ENCODE peak calls at places on chromosomes 11 and 22, in four cellular contexts. X is H1, H is spleen, R is HCT116. Z is an unnamed sample.

GRCh38 chr11:23947883-23948282 is 549.0 kb upstream of the LUZP2 start:
- DNase-seq in X (no peak), H (no peak), R (no peak), Z (no peak)

GRCh38 chr22:43643362-43643761 is 168.7 kb downstream of the EFCAB6 start:
- DNase-seq in X (no peak), R (no peak), H (no peak), Z (no peak)

GRCh38 chr22:31922593-31922992 is 21.7 kb upstream of the YWHAH start:
- DNase-seq in H (no peak), X (no peak), R (no peak), Z (no peak)

GRCh38 chr11:32414925-32415324 is 20.4 kb downstream of the WT1 start:
- DNase-seq in H (no peak), X (no peak), R (no peak), Z (no peak)

GRCh38 chr22:36930041-36930935 is 16.9 kb downstream of the CSF2RB start:
- DNase-seq in X (no peak), R (no peak), H (no peak), Z (no peak)

GRCh38 chr11:70365536-70365912 is 32.8 kb upstream of the CTTN start:
- DNase-seq in X (no peak), R (no peak), H (no peak), Z (no peak)

GRCh38 chr11:8102965-8103364 is 22.0 kb downstream of the TUB start:
- DNase-seq in H (peak), R (no peak), X (no peak), Z (no peak)

GRCh38 chr11:70584786-70585545 is 186.6 kb downstream of the CTTN start:
- DNase-seq in X (no peak), R (no peak), H (peak), Z (no peak)

GRCh38 chr11:91749231-91749630 is 475.4 kb upstream of the FAT3 start:
- DNase-seq in H (no peak), X (no peak), R (no peak), Z (no peak)

GRCh38 chr11:34234086-34234740 is 123.6 kb downstream of the ABTB2 start:
- DNase-seq in H (no peak), R (peak), X (peak), Z (no peak)

GRCh38 chr11:31509017-31509411 is 408 bp downstream of the IMMP1L start:
- DNase-seq in X (no peak), R (no peak), H (no peak), Z (no peak)

DNA sequence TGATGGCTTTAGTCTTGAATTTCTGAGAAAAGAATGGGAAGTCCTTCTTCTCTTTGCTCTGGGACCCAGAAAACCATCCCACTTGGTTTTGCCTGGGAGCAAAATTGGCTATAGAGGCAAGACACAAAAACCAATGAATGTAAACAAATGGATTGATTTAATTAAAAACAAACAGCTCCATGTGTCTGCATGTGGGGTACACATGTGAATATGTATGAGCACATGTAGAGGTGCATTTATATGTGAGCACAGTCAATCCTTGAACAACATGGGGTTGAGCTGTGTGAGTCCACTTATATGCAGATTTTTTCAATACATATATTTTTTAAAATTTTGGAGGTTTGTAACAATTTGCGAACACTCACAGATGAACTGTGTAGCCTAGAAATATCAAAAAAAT is 87.2 kb downstream of the CCDC81 start:
- DNase-seq in H (no peak), X (no peak), R (no peak), Z (no peak)
- TF ChIP-seq POLR2AphosphoS5 in H (no peak), X (no peak), R (no peak), Z (no peak)

DNA sequence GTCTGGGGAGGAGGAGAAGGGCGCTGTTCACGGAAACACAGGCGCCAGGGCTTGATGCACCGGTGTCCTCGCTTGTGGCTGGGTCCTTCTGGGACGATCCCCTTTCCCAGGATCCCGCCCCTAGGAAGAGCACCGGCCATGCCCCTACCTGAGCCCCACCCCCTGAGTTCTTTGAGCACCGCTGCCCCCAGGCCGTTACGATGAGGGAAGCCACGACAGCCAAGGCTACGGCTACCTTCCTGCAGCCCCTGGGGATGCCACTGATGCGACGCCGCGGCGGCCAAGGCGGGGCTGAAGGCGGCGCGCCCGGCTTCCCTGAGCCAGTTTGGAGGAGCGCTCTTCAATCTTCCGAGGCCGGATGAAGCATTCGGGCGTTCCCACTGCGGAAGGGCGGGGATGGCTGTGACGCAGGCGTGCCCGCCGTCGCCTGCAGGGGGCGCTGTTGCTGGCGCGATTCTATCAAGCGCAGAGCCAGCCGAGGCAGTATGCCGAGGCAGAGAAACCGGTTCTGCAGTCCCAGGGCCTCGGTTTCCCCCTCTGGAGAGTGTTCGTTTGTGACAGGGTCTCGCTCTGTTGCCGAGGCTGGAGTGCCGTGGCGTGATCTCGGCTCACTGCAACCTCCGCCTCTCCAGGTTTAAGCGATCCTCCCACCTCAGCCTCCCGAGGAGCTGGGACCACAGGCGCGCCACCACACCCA is 9.7 kb upstream of the NEFH start:
- DNase-seq in H (peak), R (peak), X (peak), Z (peak)
- TF ChIP-seq POLR2AphosphoS5 in H (peak), R (peak), X (no peak), Z (no peak)

GRCh38 chr11:120317689-120318195 is 7.4 kb upstream of the TLCD5 start:
- DNase-seq in R (no peak), H (no peak), X (no peak), Z (no peak)

GRCh38 chr11:120318906-120319305 is 6.2 kb upstream of the TLCD5 start:
- DNase-seq in R (no peak), H (no peak), X (no peak), Z (no peak)

GRCh38 chr11:120314861-120315260 is 10.2 kb upstream of the TLCD5 start:
- DNase-seq in H (no peak), R (no peak), X (no peak), Z (no peak)

GRCh38 chr11:120316880-120317688 is 8.0 kb upstream of the TLCD5 start:
- DNase-seq in X (no peak), R (no peak), H (no peak), Z (no peak)
- TF ChIP-seq POLR2AphosphoS5 in X (no peak), R (peak), H (no peak), Z (no peak)

GRCh38 chr11:130063398-130063797 is 6.3 kb upstream of the APLP2 start:
- DNase-seq in X (no peak), R (no peak), H (no peak), Z (no peak)
- TF ChIP-seq POLR2AphosphoS5 in X (no peak), R (no peak), H (no peak), Z (no peak)

GRCh38 chr11:62545437-62546243 is 966 bp downstream of the AHNAK start:
- DNase-seq in H (peak), R (peak), X (peak), Z (no peak)
- TF ChIP-seq POLR2AphosphoS5 in H (peak), R (peak), X (peak), Z (peak)

GRCh38 chr22:17777005-17777716 is 2.9 kb upstream of the BID start:
- DNase-seq in R (no peak), X (no peak), H (peak), Z (no peak)
- TF ChIP-seq POLR2AphosphoS5 in R (no peak), X (no peak), H (peak), Z (no peak)

DNA sequence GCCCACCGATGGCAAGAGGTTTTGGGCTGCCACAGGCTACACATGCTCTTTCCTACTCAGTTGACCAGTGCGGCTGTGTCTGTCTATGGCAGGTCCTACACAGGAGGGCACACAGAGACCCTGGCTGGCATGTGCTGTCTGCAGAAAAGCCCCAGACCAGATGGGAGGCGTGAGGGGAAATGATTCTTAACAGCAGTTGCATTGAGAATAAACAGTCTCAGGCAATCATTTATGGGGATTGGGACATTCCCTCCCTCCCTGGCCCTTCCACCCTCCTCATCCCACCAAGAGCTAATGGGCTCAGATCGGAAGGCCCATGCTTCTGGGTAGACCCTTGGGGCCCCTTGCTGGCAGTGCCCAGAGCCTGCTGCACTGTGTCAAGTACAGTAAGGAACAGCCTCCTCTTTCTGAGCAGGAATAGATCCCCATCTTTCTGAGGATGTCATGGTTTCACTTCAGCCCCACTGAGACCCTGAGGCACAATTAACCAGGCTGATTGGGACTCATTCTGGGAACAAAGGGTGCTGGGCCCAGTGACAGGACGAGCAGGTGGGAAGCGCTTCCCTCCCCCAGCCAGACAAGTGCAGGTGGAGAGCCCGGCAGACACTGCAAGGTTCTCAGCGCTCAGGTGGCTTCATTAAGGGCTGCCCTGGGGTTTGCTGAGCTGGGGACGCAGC is 28.3 kb downstream of the TSPAN18 start:
- DNase-seq in R (no peak), X (no peak), H (no peak), Z (no peak)
- TF ChIP-seq POLR2AphosphoS5 in R (no peak), X (no peak), H (no peak), Z (no peak)

DNA sequence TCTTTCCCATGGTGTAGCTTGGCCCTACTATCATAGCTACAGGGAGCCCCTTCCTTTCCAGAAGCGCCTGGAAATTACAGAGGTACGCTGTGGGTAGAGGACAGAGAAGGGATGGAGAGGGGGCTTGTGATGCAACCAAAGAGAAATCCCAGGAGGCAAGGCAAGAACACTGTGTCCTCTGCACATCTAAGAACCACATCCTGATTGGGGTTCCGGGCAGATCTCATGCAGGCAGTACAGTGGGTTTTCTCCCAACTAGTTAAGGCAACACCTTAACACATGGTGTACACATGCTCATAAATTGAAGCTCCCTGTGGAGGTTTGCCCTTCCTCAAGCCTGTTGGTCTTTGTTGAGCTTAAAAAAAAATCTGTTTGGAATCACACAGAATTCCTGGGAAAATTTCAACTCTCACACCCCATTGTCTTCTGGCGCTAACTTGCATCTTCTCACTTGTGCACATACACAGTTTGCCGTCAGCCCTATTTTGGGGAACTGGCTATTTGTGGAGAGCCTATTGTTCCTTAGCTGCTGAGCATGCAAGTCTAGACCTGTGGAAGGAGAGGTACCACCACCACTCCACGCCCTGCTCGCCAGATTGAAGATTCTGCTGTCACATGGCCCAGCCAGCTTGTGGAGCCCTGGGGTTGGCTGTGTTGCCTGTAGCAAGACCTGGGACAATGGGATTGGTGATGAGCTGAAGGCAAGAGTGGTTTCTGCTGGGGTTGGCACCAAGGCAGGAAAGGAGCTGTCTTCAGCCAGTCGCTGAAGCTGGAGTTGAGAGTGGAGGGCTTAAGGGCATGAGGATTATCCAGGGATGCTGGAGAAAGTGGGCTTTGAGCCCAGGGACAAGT is 52.4 kb downstream of the ALX4 start:
- DNase-seq in X (no peak), H (no peak), R (no peak), Z (no peak)
- TF ChIP-seq POLR2AphosphoS5 in X (no peak), H (peak), R (no peak), Z (no peak)